ENCODE peak calls at places on chromosome 19, in five cellular contexts. One of them, this sample, is unnamed.
A peak's percentile ranks its signal among the peaks of the same experiment; 100 is the strongest.

GRCh38 chr19:35712529-35712909 is 5.3 kb upstream of the KMT2B start:
- DNase-seq in stomach: no peak
- DNase-seq in stimulated activated CD8-positive, alpha-beta memory T cell treated with anti-CD3 and anti-CD28 coated beads, Interleukin-2, amount 100 ng/mL, for 1 hour: no peak
- DNase-seq in Right ventricle myocardium superior: no peak
- DNase-seq in activated CD4-positive, alpha-beta T cell treated with anti-CD3 and anti-CD28 coated beads, Interleukin-2, amount 10 ng/mL, durations not matched to agents 7 days and 5 days: no peak
- DNase-seq in this sample: no peak

GRCh38 chr19:9070066-9070465 is 16.8 kb upstream of the OR1M1 start:
- DNase-seq in stomach: no peak
- DNase-seq in stimulated activated CD8-positive, alpha-beta memory T cell treated with anti-CD3 and anti-CD28 coated beads, Interleukin-2, amount 100 ng/mL, for 1 hour: no peak
- DNase-seq in Right ventricle myocardium superior: no peak
- DNase-seq in activated CD4-positive, alpha-beta T cell treated with anti-CD3 and anti-CD28 coated beads, Interleukin-2, amount 10 ng/mL, durations not matched to agents 7 days and 5 days: no peak
- DNase-seq in this sample: peak; percentile 72

GRCh38 chr19:10126213-10126639 is 6.5 kb upstream of the EIF3G start:
- DNase-seq in stomach: no peak
- DNase-seq in stimulated activated CD8-positive, alpha-beta memory T cell treated with anti-CD3 and anti-CD28 coated beads, Interleukin-2, amount 100 ng/mL, for 1 hour: no peak
- DNase-seq in Right ventricle myocardium superior: no peak
- DNase-seq in activated CD4-positive, alpha-beta T cell treated with anti-CD3 and anti-CD28 coated beads, Interleukin-2, amount 10 ng/mL, durations not matched to agents 7 days and 5 days: no peak
- DNase-seq in this sample: no peak

GRCh38 chr19:47609885-47610545 is 1.1 kb downstream of the BICRA start:
- DNase-seq in stomach: peak; percentile 59
- DNase-seq in stimulated activated CD8-positive, alpha-beta memory T cell treated with anti-CD3 and anti-CD28 coated beads, Interleukin-2, amount 100 ng/mL, for 1 hour: peak; percentile 22
- DNase-seq in Right ventricle myocardium superior: peak; percentile 67
- DNase-seq in activated CD4-positive, alpha-beta T cell treated with anti-CD3 and anti-CD28 coated beads, Interleukin-2, amount 10 ng/mL, durations not matched to agents 7 days and 5 days: peak; percentile 71
- DNase-seq in this sample: peak; percentile 21

GRCh38 chr19:4700573-4700970 is 23.1 kb downstream of the DPP9 start:
- DNase-seq in stomach: no peak
- DNase-seq in stimulated activated CD8-positive, alpha-beta memory T cell treated with anti-CD3 and anti-CD28 coated beads, Interleukin-2, amount 100 ng/mL, for 1 hour: no peak
- DNase-seq in Right ventricle myocardium superior: no peak
- DNase-seq in activated CD4-positive, alpha-beta T cell treated with anti-CD3 and anti-CD28 coated beads, Interleukin-2, amount 10 ng/mL, durations not matched to agents 7 days and 5 days: no peak
- DNase-seq in this sample: no peak

GRCh38 chr19:16649734-16650133 is 10.2 kb downstream of the SMIM7 start:
- DNase-seq in stomach: no peak
- DNase-seq in stimulated activated CD8-positive, alpha-beta memory T cell treated with anti-CD3 and anti-CD28 coated beads, Interleukin-2, amount 100 ng/mL, for 1 hour: no peak
- DNase-seq in Right ventricle myocardium superior: no peak
- DNase-seq in activated CD4-positive, alpha-beta T cell treated with anti-CD3 and anti-CD28 coated beads, Interleukin-2, amount 10 ng/mL, durations not matched to agents 7 days and 5 days: no peak
- DNase-seq in this sample: no peak

GRCh38 chr19:13978306-13978705 is 26.0 kb downstream of the DCAF15 start:
- DNase-seq in stomach: peak; percentile 70
- DNase-seq in stimulated activated CD8-positive, alpha-beta memory T cell treated with anti-CD3 and anti-CD28 coated beads, Interleukin-2, amount 100 ng/mL, for 1 hour: no peak
- DNase-seq in Right ventricle myocardium superior: peak; percentile 92
- DNase-seq in activated CD4-positive, alpha-beta T cell treated with anti-CD3 and anti-CD28 coated beads, Interleukin-2, amount 10 ng/mL, durations not matched to agents 7 days and 5 days: no peak
- DNase-seq in this sample: no peak

GRCh38 chr19:6686628-6686975 is 16.6 kb upstream of the TNFSF14 start:
- DNase-seq in stomach: no peak
- DNase-seq in stimulated activated CD8-positive, alpha-beta memory T cell treated with anti-CD3 and anti-CD28 coated beads, Interleukin-2, amount 100 ng/mL, for 1 hour: no peak
- DNase-seq in Right ventricle myocardium superior: no peak
- DNase-seq in activated CD4-positive, alpha-beta T cell treated with anti-CD3 and anti-CD28 coated beads, Interleukin-2, amount 10 ng/mL, durations not matched to agents 7 days and 5 days: no peak
- DNase-seq in this sample: no peak

GRCh38 chr19:17079710-17080440 is 4.3 kb downstream of the MYO9B start:
- DNase-seq in stomach: peak; percentile 74
- DNase-seq in stimulated activated CD8-positive, alpha-beta memory T cell treated with anti-CD3 and anti-CD28 coated beads, Interleukin-2, amount 100 ng/mL, for 1 hour: peak; percentile 45
- DNase-seq in Right ventricle myocardium superior: peak; percentile 75
- DNase-seq in activated CD4-positive, alpha-beta T cell treated with anti-CD3 and anti-CD28 coated beads, Interleukin-2, amount 10 ng/mL, durations not matched to agents 7 days and 5 days: peak; percentile 55
- DNase-seq in this sample: no peak

GRCh38 chr19:55255618-55256423 is 3.0 kb downstream of the PPP6R1 start:
- DNase-seq in stomach: peak; percentile 46
- DNase-seq in stimulated activated CD8-positive, alpha-beta memory T cell treated with anti-CD3 and anti-CD28 coated beads, Interleukin-2, amount 100 ng/mL, for 1 hour: no peak
- DNase-seq in Right ventricle myocardium superior: no peak
- DNase-seq in activated CD4-positive, alpha-beta T cell treated with anti-CD3 and anti-CD28 coated beads, Interleukin-2, amount 10 ng/mL, durations not matched to agents 7 days and 5 days: peak; percentile 51
- DNase-seq in this sample: no peak

GRCh38 chr19:17488593-17489391 is 18.5 kb downstream of the SLC27A1 start:
- DNase-seq in stomach: peak; percentile 92
- DNase-seq in stimulated activated CD8-positive, alpha-beta memory T cell treated with anti-CD3 and anti-CD28 coated beads, Interleukin-2, amount 100 ng/mL, for 1 hour: peak; percentile 64
- DNase-seq in Right ventricle myocardium superior: peak; percentile 76
- DNase-seq in activated CD4-positive, alpha-beta T cell treated with anti-CD3 and anti-CD28 coated beads, Interleukin-2, amount 10 ng/mL, durations not matched to agents 7 days and 5 days: no peak
- DNase-seq in this sample: peak; percentile 100

GRCh38 chr19:29662604-29663404 is 2.5 kb upstream of the PLEKHF1 start:
- DNase-seq in stomach: peak; percentile 74
- DNase-seq in stimulated activated CD8-positive, alpha-beta memory T cell treated with anti-CD3 and anti-CD28 coated beads, Interleukin-2, amount 100 ng/mL, for 1 hour: no peak
- DNase-seq in Right ventricle myocardium superior: peak; percentile 76
- DNase-seq in activated CD4-positive, alpha-beta T cell treated with anti-CD3 and anti-CD28 coated beads, Interleukin-2, amount 10 ng/mL, durations not matched to agents 7 days and 5 days: no peak
- DNase-seq in this sample: no peak

GRCh38 chr19:11806354-11807098 is 7.5 kb upstream of the ZNF440 start:
- DNase-seq in stomach: no peak
- DNase-seq in stimulated activated CD8-positive, alpha-beta memory T cell treated with anti-CD3 and anti-CD28 coated beads, Interleukin-2, amount 100 ng/mL, for 1 hour: no peak
- DNase-seq in Right ventricle myocardium superior: no peak
- DNase-seq in activated CD4-positive, alpha-beta T cell treated with anti-CD3 and anti-CD28 coated beads, Interleukin-2, amount 10 ng/mL, durations not matched to agents 7 days and 5 days: no peak
- DNase-seq in this sample: no peak

GRCh38 chr19:48724796-48725753 is 5.5 kb upstream of the MAMSTR start:
- DNase-seq in stomach: no peak
- DNase-seq in stimulated activated CD8-positive, alpha-beta memory T cell treated with anti-CD3 and anti-CD28 coated beads, Interleukin-2, amount 100 ng/mL, for 1 hour: no peak
- DNase-seq in Right ventricle myocardium superior: no peak
- DNase-seq in activated CD4-positive, alpha-beta T cell treated with anti-CD3 and anti-CD28 coated beads, Interleukin-2, amount 10 ng/mL, durations not matched to agents 7 days and 5 days: peak; percentile 52
- DNase-seq in this sample: peak; percentile 87

GRCh38 chr19:45094707-45095106 is 1.7 kb downstream of the PPP1R37 start:
- DNase-seq in stomach: no peak
- DNase-seq in stimulated activated CD8-positive, alpha-beta memory T cell treated with anti-CD3 and anti-CD28 coated beads, Interleukin-2, amount 100 ng/mL, for 1 hour: no peak
- DNase-seq in Right ventricle myocardium superior: no peak
- DNase-seq in activated CD4-positive, alpha-beta T cell treated with anti-CD3 and anti-CD28 coated beads, Interleukin-2, amount 10 ng/mL, durations not matched to agents 7 days and 5 days: no peak
- DNase-seq in this sample: no peak

GRCh38 chr19:13838071-13838942 is 38.6 kb upstream of the NANOS3 start:
- DNase-seq in stomach: no peak
- DNase-seq in stimulated activated CD8-positive, alpha-beta memory T cell treated with anti-CD3 and anti-CD28 coated beads, Interleukin-2, amount 100 ng/mL, for 1 hour: no peak
- DNase-seq in Right ventricle myocardium superior: no peak
- DNase-seq in activated CD4-positive, alpha-beta T cell treated with anti-CD3 and anti-CD28 coated beads, Interleukin-2, amount 10 ng/mL, durations not matched to agents 7 days and 5 days: no peak
- DNase-seq in this sample: no peak

GRCh38 chr19:13804830-13805683 is 9.8 kb downstream of the ZSWIM4 start:
- DNase-seq in stomach: no peak
- DNase-seq in stimulated activated CD8-positive, alpha-beta memory T cell treated with anti-CD3 and anti-CD28 coated beads, Interleukin-2, amount 100 ng/mL, for 1 hour: no peak
- DNase-seq in Right ventricle myocardium superior: peak; percentile 69
- DNase-seq in activated CD4-positive, alpha-beta T cell treated with anti-CD3 and anti-CD28 coated beads, Interleukin-2, amount 10 ng/mL, durations not matched to agents 7 days and 5 days: no peak
- DNase-seq in this sample: no peak

GRCh38 chr19:38693380-38694223 is 46.2 kb downstream of the ACTN4 start:
- DNase-seq in stomach: no peak
- DNase-seq in stimulated activated CD8-positive, alpha-beta memory T cell treated with anti-CD3 and anti-CD28 coated beads, Interleukin-2, amount 100 ng/mL, for 1 hour: no peak
- DNase-seq in Right ventricle myocardium superior: no peak
- DNase-seq in activated CD4-positive, alpha-beta T cell treated with anti-CD3 and anti-CD28 coated beads, Interleukin-2, amount 10 ng/mL, durations not matched to agents 7 days and 5 days: peak; percentile 41
- DNase-seq in this sample: peak; percentile 59

GRCh38 chr19:719081-719512 is 10.4 kb downstream of the PALM start:
- DNase-seq in stomach: no peak
- DNase-seq in stimulated activated CD8-positive, alpha-beta memory T cell treated with anti-CD3 and anti-CD28 coated beads, Interleukin-2, amount 100 ng/mL, for 1 hour: no peak
- DNase-seq in Right ventricle myocardium superior: peak; percentile 87
- DNase-seq in activated CD4-positive, alpha-beta T cell treated with anti-CD3 and anti-CD28 coated beads, Interleukin-2, amount 10 ng/mL, durations not matched to agents 7 days and 5 days: no peak
- DNase-seq in this sample: no peak

GRCh38 chr19:55495646-55496349 is 7.6 kb downstream of the SSC5D start:
- DNase-seq in stomach: no peak
- DNase-seq in stimulated activated CD8-positive, alpha-beta memory T cell treated with anti-CD3 and anti-CD28 coated beads, Interleukin-2, amount 100 ng/mL, for 1 hour: no peak
- DNase-seq in Right ventricle myocardium superior: no peak
- DNase-seq in activated CD4-positive, alpha-beta T cell treated with anti-CD3 and anti-CD28 coated beads, Interleukin-2, amount 10 ng/mL, durations not matched to agents 7 days and 5 days: no peak
- DNase-seq in this sample: no peak

GRCh38 chr19:15239337-15239949 is 7.2 kb upstream of the EPHX3 start:
- DNase-seq in stomach: no peak
- DNase-seq in stimulated activated CD8-positive, alpha-beta memory T cell treated with anti-CD3 and anti-CD28 coated beads, Interleukin-2, amount 100 ng/mL, for 1 hour: no peak
- DNase-seq in Right ventricle myocardium superior: no peak
- DNase-seq in activated CD4-positive, alpha-beta T cell treated with anti-CD3 and anti-CD28 coated beads, Interleukin-2, amount 10 ng/mL, durations not matched to agents 7 days and 5 days: no peak
- DNase-seq in this sample: no peak

GRCh38 chr19:3073931-3074595 is 11.8 kb upstream of the TLE5 start:
- DNase-seq in stomach: no peak
- DNase-seq in stimulated activated CD8-positive, alpha-beta memory T cell treated with anti-CD3 and anti-CD28 coated beads, Interleukin-2, amount 100 ng/mL, for 1 hour: no peak
- DNase-seq in Right ventricle myocardium superior: no peak
- DNase-seq in activated CD4-positive, alpha-beta T cell treated with anti-CD3 and anti-CD28 coated beads, Interleukin-2, amount 10 ng/mL, durations not matched to agents 7 days and 5 days: no peak
- DNase-seq in this sample: no peak

GRCh38 chr19:5705552-5705951 is 14.4 kb downstream of the LONP1 start:
- DNase-seq in stomach: no peak
- DNase-seq in stimulated activated CD8-positive, alpha-beta memory T cell treated with anti-CD3 and anti-CD28 coated beads, Interleukin-2, amount 100 ng/mL, for 1 hour: no peak
- DNase-seq in Right ventricle myocardium superior: no peak
- DNase-seq in activated CD4-positive, alpha-beta T cell treated with anti-CD3 and anti-CD28 coated beads, Interleukin-2, amount 10 ng/mL, durations not matched to agents 7 days and 5 days: no peak
- DNase-seq in this sample: no peak

GRCh38 chr19:49142866-49143335 is 12.3 kb downstream of the HRC start:
- DNase-seq in stomach: peak; percentile 91
- DNase-seq in stimulated activated CD8-positive, alpha-beta memory T cell treated with anti-CD3 and anti-CD28 coated beads, Interleukin-2, amount 100 ng/mL, for 1 hour: no peak
- DNase-seq in Right ventricle myocardium superior: peak; percentile 94
- DNase-seq in activated CD4-positive, alpha-beta T cell treated with anti-CD3 and anti-CD28 coated beads, Interleukin-2, amount 10 ng/mL, durations not matched to agents 7 days and 5 days: peak; percentile 66
- DNase-seq in this sample: peak; percentile 56

GRCh38 chr19:488505-489417 is 7.5 kb upstream of the MADCAM1 start:
- DNase-seq in stomach: peak; percentile 96
- DNase-seq in stimulated activated CD8-positive, alpha-beta memory T cell treated with anti-CD3 and anti-CD28 coated beads, Interleukin-2, amount 100 ng/mL, for 1 hour: peak; percentile 90
- DNase-seq in Right ventricle myocardium superior: peak; percentile 99
- DNase-seq in activated CD4-positive, alpha-beta T cell treated with anti-CD3 and anti-CD28 coated beads, Interleukin-2, amount 10 ng/mL, durations not matched to agents 7 days and 5 days: peak; percentile 85
- DNase-seq in this sample: peak; percentile 91

GRCh38 chr19:16324384-16325160 is at the start of gene KLF2:
- DNase-seq in stomach: peak; percentile 93
- DNase-seq in stimulated activated CD8-positive, alpha-beta memory T cell treated with anti-CD3 and anti-CD28 coated beads, Interleukin-2, amount 100 ng/mL, for 1 hour: peak; percentile 93
- DNase-seq in Right ventricle myocardium superior: peak; percentile 97
- DNase-seq in activated CD4-positive, alpha-beta T cell treated with anti-CD3 and anti-CD28 coated beads, Interleukin-2, amount 10 ng/mL, durations not matched to agents 7 days and 5 days: peak; percentile 93
- DNase-seq in this sample: peak; percentile 77

GRCh38 chr19:4164262-4164661 is 10.8 kb downstream of the CREB3L3 start:
- DNase-seq in stomach: no peak
- DNase-seq in stimulated activated CD8-positive, alpha-beta memory T cell treated with anti-CD3 and anti-CD28 coated beads, Interleukin-2, amount 100 ng/mL, for 1 hour: no peak
- DNase-seq in Right ventricle myocardium superior: no peak
- DNase-seq in activated CD4-positive, alpha-beta T cell treated with anti-CD3 and anti-CD28 coated beads, Interleukin-2, amount 10 ng/mL, durations not matched to agents 7 days and 5 days: no peak
- DNase-seq in this sample: no peak

GRCh38 chr19:45151821-45152503 is 8.8 kb downstream of the NKPD1 start:
- DNase-seq in stomach: no peak
- DNase-seq in stimulated activated CD8-positive, alpha-beta memory T cell treated with anti-CD3 and anti-CD28 coated beads, Interleukin-2, amount 100 ng/mL, for 1 hour: no peak
- DNase-seq in Right ventricle myocardium superior: no peak
- DNase-seq in activated CD4-positive, alpha-beta T cell treated with anti-CD3 and anti-CD28 coated beads, Interleukin-2, amount 10 ng/mL, durations not matched to agents 7 days and 5 days: no peak
- DNase-seq in this sample: no peak

GRCh38 chr19:46970815-46971214 is 48.8 kb upstream of the NPAS1 start:
- DNase-seq in stomach: no peak
- DNase-seq in stimulated activated CD8-positive, alpha-beta memory T cell treated with anti-CD3 and anti-CD28 coated beads, Interleukin-2, amount 100 ng/mL, for 1 hour: no peak
- DNase-seq in Right ventricle myocardium superior: peak; percentile 77
- DNase-seq in activated CD4-positive, alpha-beta T cell treated with anti-CD3 and anti-CD28 coated beads, Interleukin-2, amount 10 ng/mL, durations not matched to agents 7 days and 5 days: no peak
- DNase-seq in this sample: no peak